ENCODE peak calls at places on chromosomes 11 and 22, in six cellular contexts. One of them, this sample, is unnamed.

GRCh38 chr11:8201524-8202365 is 32.9 kb upstream of the RIC3 start:
- DNase-seq in esophagus squamous epithelium: no peak
- DNase-seq in psoas muscle: no peak
- DNase-seq in neural progenitor cell: no peak
- DNase-seq in heart right ventricle: no peak
- DNase-seq in GM23338: no peak
- DNase-seq in this sample: no peak

GRCh38 chr11:47004595-47005033 is 68.1 kb downstream of the CSTPP1 start:
- DNase-seq in psoas muscle: peak
- DNase-seq in esophagus squamous epithelium: no peak
- DNase-seq in GM23338: no peak
- DNase-seq in neural progenitor cell: no peak
- DNase-seq in heart right ventricle: peak
- DNase-seq in this sample: peak

GRCh38 chr11:102279641-102280170 is 37.6 kb upstream of the BIRC3 start:
- DNase-seq in heart right ventricle: no peak
- DNase-seq in esophagus squamous epithelium: no peak
- DNase-seq in GM23338: peak
- DNase-seq in psoas muscle: no peak
- DNase-seq in neural progenitor cell: no peak
- DNase-seq in this sample: no peak

GRCh38 chr22:22703715-22704114 is 59.3 kb downstream of the GGTLC2 start:
- DNase-seq in esophagus squamous epithelium: no peak
- DNase-seq in heart right ventricle: no peak
- DNase-seq in GM23338: no peak
- DNase-seq in psoas muscle: no peak
- DNase-seq in neural progenitor cell: no peak
- DNase-seq in this sample: no peak

GRCh38 chr11:128518493-128519207 is 68.7 kb downstream of the ETS1 start:
- DNase-seq in heart right ventricle: no peak
- DNase-seq in GM23338: no peak
- DNase-seq in neural progenitor cell: no peak
- DNase-seq in esophagus squamous epithelium: no peak
- DNase-seq in psoas muscle: no peak
- DNase-seq in this sample: no peak

GRCh38 chr11:7564803-7565202 is 51.0 kb downstream of the PPFIBP2 start:
- DNase-seq in neural progenitor cell: no peak
- DNase-seq in heart right ventricle: no peak
- DNase-seq in psoas muscle: no peak
- DNase-seq in esophagus squamous epithelium: no peak
- DNase-seq in GM23338: no peak
- DNase-seq in this sample: no peak

GRCh38 chr11:48033918-48034341 is 53.6 kb downstream of the PTPRJ start:
- DNase-seq in GM23338: no peak
- DNase-seq in esophagus squamous epithelium: no peak
- DNase-seq in heart right ventricle: no peak
- DNase-seq in neural progenitor cell: no peak
- DNase-seq in psoas muscle: no peak
- DNase-seq in this sample: no peak

GRCh38 chr22:20531404-20532181 is 24.2 kb downstream of the MED15 start:
- DNase-seq in GM23338: peak
- DNase-seq in esophagus squamous epithelium: no peak
- DNase-seq in psoas muscle: peak
- DNase-seq in neural progenitor cell: peak
- DNase-seq in heart right ventricle: peak
- DNase-seq in this sample: peak

GRCh38 chr11:68666854-68667253 is 17.5 kb upstream of the GAL start:
- DNase-seq in GM23338: no peak
- DNase-seq in neural progenitor cell: peak
- DNase-seq in psoas muscle: no peak
- DNase-seq in heart right ventricle: no peak
- DNase-seq in esophagus squamous epithelium: no peak
- DNase-seq in this sample: no peak

GRCh38 chr22:21622624-21623401 is 7.0 kb downstream of the YDJC start:
- DNase-seq in heart right ventricle: no peak
- DNase-seq in psoas muscle: no peak
- DNase-seq in neural progenitor cell: no peak
- DNase-seq in esophagus squamous epithelium: no peak
- DNase-seq in GM23338: no peak
- DNase-seq in this sample: no peak

GRCh38 chr11:116225236-116225635 is 547.6 kb downstream of the BUD13 start:
- DNase-seq in GM23338: peak
- DNase-seq in heart right ventricle: no peak
- DNase-seq in psoas muscle: no peak
- DNase-seq in neural progenitor cell: no peak
- DNase-seq in esophagus squamous epithelium: no peak
- DNase-seq in this sample: no peak

DNA sequence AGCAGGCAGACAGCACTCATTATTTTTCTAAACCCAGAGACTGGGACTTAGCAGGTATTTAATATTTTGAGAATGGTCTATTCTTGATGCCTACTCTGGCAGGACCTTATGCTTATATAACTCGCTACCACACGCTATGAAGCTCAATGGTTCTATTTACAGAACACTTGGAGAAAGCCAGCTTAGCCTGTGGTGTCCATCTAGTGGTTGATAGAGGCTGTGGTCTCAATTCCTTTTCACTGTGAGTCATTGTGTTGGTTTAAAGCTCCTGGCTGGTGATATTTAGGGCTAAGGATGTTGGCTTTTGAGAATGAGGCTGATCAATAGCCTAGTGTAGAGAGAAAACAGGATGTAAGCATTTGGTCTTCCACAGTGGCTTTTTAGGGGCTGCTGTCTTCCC is 206.4 kb downstream of the DBX1 start:
- DNase-seq in esophagus squamous epithelium: no peak
- DNase-seq in heart right ventricle: no peak
- DNase-seq in neural progenitor cell: peak
- DNase-seq in GM23338: peak
- DNase-seq in psoas muscle: no peak
- DNase-seq in this sample: no peak
- TF ChIP-seq CTCF in esophagus squamous epithelium: no peak
- TF ChIP-seq CTCF in heart right ventricle: peak
- TF ChIP-seq CTCF in neural progenitor cell: peak
- TF ChIP-seq CTCF in GM23338: peak
- TF ChIP-seq CTCF in psoas muscle: peak
- TF ChIP-seq CTCF in this sample: no peak

DNA sequence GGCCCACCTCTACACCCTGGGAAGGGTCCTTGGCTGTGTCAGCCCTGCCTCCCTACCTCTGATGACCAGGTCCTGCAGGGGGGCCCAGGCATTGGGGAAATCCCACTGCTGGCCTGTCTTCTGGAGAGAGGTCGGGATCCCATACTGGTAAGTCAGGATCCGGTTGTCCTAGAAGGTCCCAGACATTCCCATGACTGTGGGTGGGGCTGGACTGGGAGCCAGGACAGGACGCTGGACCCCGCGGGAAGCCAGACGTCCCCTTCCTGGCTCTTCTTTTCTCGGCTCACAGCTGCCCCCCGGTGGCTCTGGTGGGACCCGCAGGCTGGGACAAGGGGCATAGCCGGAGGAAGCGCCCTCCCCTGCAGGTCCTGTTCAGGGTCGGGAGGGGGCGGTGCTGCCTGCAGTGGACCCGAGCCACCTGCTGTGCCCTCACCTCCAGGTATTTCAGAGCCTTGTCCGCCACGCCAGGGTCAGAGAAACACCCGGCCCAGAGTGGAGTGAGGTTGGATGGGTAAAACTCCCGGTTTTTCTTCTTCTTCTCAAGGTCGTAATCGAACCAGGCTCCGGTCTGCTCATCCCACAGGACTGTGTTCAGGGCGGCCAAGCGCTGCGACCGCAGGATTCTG is 20.0 kb downstream of the TREH start:
- DNase-seq in psoas muscle: peak
- DNase-seq in esophagus squamous epithelium: no peak
- DNase-seq in heart right ventricle: peak
- DNase-seq in neural progenitor cell: peak
- DNase-seq in GM23338: peak
- DNase-seq in this sample: peak
- H3K4me3 ChIP-seq in psoas muscle: peak
- H3K4me3 ChIP-seq in esophagus squamous epithelium: no peak
- H3K4me3 ChIP-seq in heart right ventricle: peak
- H3K4me3 ChIP-seq in neural progenitor cell: no peak
- H3K4me3 ChIP-seq in GM23338: peak
- H3K4me3 ChIP-seq in this sample: no peak

DNA sequence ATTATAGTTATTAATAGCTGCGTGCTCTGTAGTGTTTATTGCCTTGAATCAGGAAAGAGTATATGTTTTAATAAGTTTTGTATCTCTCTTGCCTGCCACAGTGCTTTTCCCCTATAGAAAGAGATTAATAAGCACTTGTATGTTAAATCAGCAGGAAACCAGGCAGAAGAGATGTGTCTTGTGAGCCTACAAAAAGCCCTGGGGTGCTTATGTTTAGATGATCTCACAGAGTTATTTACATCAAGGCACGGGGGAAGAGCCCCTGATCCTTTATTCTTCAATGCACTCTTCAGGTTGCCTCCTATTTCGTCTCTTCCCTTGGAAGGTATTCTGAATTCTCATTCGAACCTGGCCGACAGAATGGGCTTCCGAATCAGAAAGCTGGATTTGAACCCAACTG is 183.0 kb downstream of the MAML2 start:
- DNase-seq in heart right ventricle: no peak
- DNase-seq in neural progenitor cell: no peak
- DNase-seq in GM23338: no peak
- DNase-seq in psoas muscle: no peak
- DNase-seq in esophagus squamous epithelium: no peak
- DNase-seq in this sample: no peak
- H3K27ac ChIP-seq in heart right ventricle: no peak
- H3K27ac ChIP-seq in neural progenitor cell: no peak
- H3K27ac ChIP-seq in GM23338: no peak
- H3K27ac ChIP-seq in psoas muscle: no peak
- H3K27ac ChIP-seq in esophagus squamous epithelium: no peak
- H3K27ac ChIP-seq in this sample: no peak

DNA sequence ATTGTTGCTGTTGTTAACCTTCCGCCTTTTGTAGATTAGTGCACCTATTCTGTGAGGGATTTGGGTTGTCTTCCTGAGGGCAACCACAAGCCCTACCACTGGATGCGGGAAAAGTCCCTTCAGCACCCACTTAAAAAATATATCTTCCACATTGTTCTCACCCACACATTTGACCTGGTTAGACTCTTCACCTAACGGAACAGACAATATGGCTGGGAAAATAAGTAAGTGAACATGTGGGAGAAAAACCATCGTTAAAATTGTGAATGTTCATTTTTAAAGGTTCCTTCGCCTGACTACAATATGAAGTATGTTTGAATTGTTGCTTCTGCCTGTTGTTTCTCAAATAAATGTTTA is 72.0 kb upstream of the MPEG1 start:
- DNase-seq in esophagus squamous epithelium: no peak
- DNase-seq in GM23338: no peak
- DNase-seq in heart right ventricle: no peak
- DNase-seq in psoas muscle: no peak
- DNase-seq in neural progenitor cell: no peak
- DNase-seq in this sample: no peak
- TF ChIP-seq CTCF in esophagus squamous epithelium: no peak
- TF ChIP-seq CTCF in GM23338: no peak
- TF ChIP-seq CTCF in heart right ventricle: peak
- TF ChIP-seq CTCF in psoas muscle: no peak
- TF ChIP-seq CTCF in neural progenitor cell: no peak
- TF ChIP-seq CTCF in this sample: no peak

This sample was measured in lung.